ENCODE peak calls at places on chromosomes 12 and 14, in six cellular contexts. B is astrocyte, M is heart left ventricle, W is left ventricle myocardium inferior, P is neural progenitor cell, H is tibial nerve. N is an unnamed sample.

GRCh38 chr12:92270501-92270900 is 124.9 kb upstream of the BTG1 start:
- DNase-seq in B (no peak), W (no peak), H (no peak), P (no peak), M (no peak), N (no peak)

GRCh38 chr12:120468271-120468845 is 1.2 kb downstream of the SRSF9 start:
- DNase-seq in H (peak; percentile 12), P (peak; percentile 67), M (no peak), B (peak; percentile 51), W (no peak), N (peak; percentile 40)

GRCh38 chr12:49534806-49535278 is 4.0 kb upstream of the KCNH3 start:
- DNase-seq in W (no peak), P (no peak), M (no peak), B (no peak), H (no peak), N (no peak)

GRCh38 chr12:116698131-116698495 is 39.8 kb downstream of the SPRING1 start:
- DNase-seq in M (no peak), B (no peak), H (no peak), P (no peak), W (no peak), N (no peak)

GRCh38 chr12:62865090-62865489 is 69.9 kb downstream of the PPM1H start:
- DNase-seq in P (no peak), B (peak; percentile 3), M (no peak), W (no peak), H (no peak), N (no peak)

GRCh38 chr12:75754698-75755097 is 243.3 kb upstream of the KRR1 start:
- DNase-seq in M (no peak), B (peak; percentile 56), H (no peak), W (no peak), P (no peak), N (no peak)

GRCh38 chr14:103532216-103533136 is 3.5 kb downstream of the TRMT61A start:
- DNase-seq in P (no peak), B (no peak), W (no peak), H (no peak), M (no peak), N (no peak)

GRCh38 chr14:105999361-106000028 is 473.1 kb downstream of the TMEM121 start:
- DNase-seq in P (peak; percentile 10), B (no peak), W (peak; percentile 40), H (no peak), M (peak; percentile 86), N (no peak)

GRCh38 chr12:92061061-92061460 is 84.6 kb downstream of the BTG1 start:
- DNase-seq in B (no peak), M (no peak), P (no peak), W (no peak), H (no peak), N (no peak)

GRCh38 chr14:99671230-99672224 is 12.6 kb upstream of the CYP46A1 start:
- DNase-seq in H (no peak), B (no peak), P (peak; percentile 94), W (no peak), M (no peak), N (peak; percentile 40)

GRCh38 chr14:35366048-35366428 is 38.5 kb downstream of the NFKBIA start:
- DNase-seq in H (no peak), W (no peak), B (peak; percentile 56), P (no peak), M (no peak), N (no peak)

GRCh38 chr12:106214576-106214975 is 33.2 kb downstream of the CKAP4 start:
- DNase-seq in B (no peak), M (no peak), P (no peak), H (no peak), W (no peak), N (no peak)

GRCh38 chr12:52506858-52507715 is 13.1 kb downstream of the KRT5 start:
- DNase-seq in B (peak; percentile 85), H (no peak), P (peak; percentile 63), M (no peak), W (no peak), N (no peak)

GRCh38 chr14:74080820-74081460 is 3.3 kb downstream of the ALDH6A1 start:
- DNase-seq in M (no peak), P (no peak), H (no peak), B (no peak), W (no peak), N (no peak)

GRCh38 chr14:52112336-52113018 is 43.6 kb upstream of the NID2 start:
- DNase-seq in W (no peak), P (no peak), M (no peak), H (no peak), B (peak; percentile 62), N (no peak)

GRCh38 chr12:94832780-94833760 is 170.4 kb downstream of the NDUFA12 start:
- DNase-seq in B (peak; percentile 26), M (no peak), H (peak; percentile 40), P (peak; percentile 78), W (no peak), N (peak; percentile 80)

GRCh38 chr14:38762436-38762835 is 340.6 kb downstream of the SEC23A start:
- DNase-seq in H (no peak), P (no peak), W (no peak), M (no peak), B (peak; percentile 27), N (no peak)

GRCh38 chr14:77271113-77271710 is at the start of gene NGB:
- DNase-seq in B (no peak), H (no peak), W (no peak), P (peak; percentile 56), M (no peak), N (no peak)

GRCh38 chr12:843609-844008 is 91.2 kb downstream of the WNK1 start:
- DNase-seq in B (peak; percentile 4), M (no peak), P (no peak), W (no peak), H (no peak), N (peak; percentile 84)

GRCh38 chr12:119673634-119674033 is 5.7 kb downstream of the PRKAB1 start:
- DNase-seq in M (no peak), B (no peak), W (peak; percentile 38), H (no peak), P (no peak), N (no peak)

GRCh38 chr14:40393143-40393542 is 960.9 kb upstream of the FBXO33 start:
- DNase-seq in H (no peak), P (no peak), M (no peak), B (no peak), W (no peak), N (no peak)

GRCh38 chr14:66444271-66444987 is 41.7 kb upstream of the CCDC196 start:
- DNase-seq in P (no peak), B (no peak), W (no peak), M (no peak), H (no peak), N (no peak)

GRCh38 chr14:83607682-83608081 is 1922.3 kb upstream of the FLRT2 start:
- DNase-seq in H (no peak), M (no peak), P (no peak), B (no peak), W (no peak), N (no peak)

GRCh38 chr12:116559080-116559329 is 176 bp upstream of the MAP1LC3B2 start:
- DNase-seq in W (no peak), P (no peak), B (no peak), H (no peak), M (no peak), N (no peak)

GRCh38 chr14:43369710-43370109 is 1137.4 kb downstream of the FSCB start:
- DNase-seq in M (no peak), H (no peak), P (no peak), B (no peak), W (no peak), N (no peak)

GRCh38 chr12:70982991-70983390 is 62.5 kb upstream of the PTPRR start:
- DNase-seq in B (peak; percentile 83), P (peak; percentile 4), M (no peak), H (no peak), W (no peak), N (no peak)

GRCh38 chr12:119179335-119180021 is 747 bp downstream of the HSPB8 start:
- DNase-seq in W (no peak), M (peak; percentile 67), P (peak; percentile 47), H (peak; percentile 35), B (peak; percentile 74), N (no peak)

GRCh38 chr14:37599527-37600368 is 4.3 kb downstream of the TTC6 start:
- DNase-seq in W (no peak), B (no peak), P (peak; percentile 74), M (peak; percentile 43), H (no peak), N (peak; percentile 67)

GRCh38 chr12:92566448-92567040 is 136.2 kb upstream of the PLEKHG7 start:
- DNase-seq in H (no peak), M (no peak), B (no peak), P (no peak), W (no peak), N (no peak)

DNA sequence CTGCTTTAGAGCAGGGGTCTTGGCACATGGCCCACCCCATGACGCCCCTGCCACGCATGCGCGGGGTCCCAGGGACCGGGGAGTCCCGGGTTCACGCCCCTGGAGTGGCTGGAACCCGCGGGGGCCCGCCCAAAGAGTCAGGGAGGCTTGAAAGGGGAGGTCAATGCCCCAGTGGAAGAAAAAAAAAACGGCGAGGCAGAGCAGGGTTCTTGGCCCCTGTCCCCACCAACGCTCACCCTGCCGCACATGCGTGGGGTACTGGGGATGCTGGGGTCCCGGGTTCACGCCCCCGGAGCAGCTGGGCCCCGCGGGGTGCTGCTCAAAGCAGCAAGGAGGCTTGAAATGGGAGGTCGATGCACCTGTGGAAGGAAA is 319.1 kb downstream of the ALG10 start:
- DNase-seq in B (no peak), W (no peak), M (no peak), H (no peak), P (no peak), N (no peak)
- H3K9me3 ChIP-seq in B (no peaks in the 10 kb centered on the region), W (peaks cover 3% of the 10 kb centered on the region), M (no peaks in the 10 kb centered on the region), H (no peaks in the 10 kb centered on the region), P (no peaks in the 10 kb centered on the region), N (no peaks in the 10 kb centered on the region)

DNA sequence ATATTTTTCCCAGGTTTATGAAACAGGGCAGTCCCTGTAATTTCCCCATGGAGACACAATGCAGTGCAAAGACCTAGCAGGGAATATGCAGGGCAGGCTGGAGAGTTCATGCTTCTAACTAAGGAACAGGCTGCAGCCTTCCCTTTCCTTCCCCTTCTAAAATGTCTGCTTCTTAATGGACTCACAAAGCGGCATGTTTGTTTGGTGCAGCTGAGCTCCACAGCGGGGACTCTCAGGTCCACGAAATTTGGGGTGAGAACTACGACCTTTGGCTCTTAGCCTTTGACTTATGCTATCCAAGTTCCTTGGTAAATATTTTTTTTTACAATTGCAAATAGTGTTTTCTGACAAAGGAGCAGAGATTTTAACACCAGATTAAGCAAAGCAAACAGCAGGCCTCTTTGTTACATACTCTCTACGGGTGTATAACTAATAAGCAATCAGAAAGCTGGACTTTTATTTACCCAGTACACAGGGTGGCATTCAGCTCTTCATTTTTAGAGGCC is 323.6 kb downstream of the ZFP36L1 start:
- DNase-seq in H (no peak), W (no peak), P (no peak), M (no peak), B (no peak), N (no peak)
- H3K4me1 ChIP-seq in H (no peaks in the 10 kb centered on the region), W (peaks cover 13% of the 10 kb centered on the region), P (peaks cover 64% of the 10 kb centered on the region), M (peaks cover 11% of the 10 kb centered on the region), B (peaks cover 31% of the 10 kb centered on the region), N (peaks cover 8% of the 10 kb centered on the region)

DNA sequence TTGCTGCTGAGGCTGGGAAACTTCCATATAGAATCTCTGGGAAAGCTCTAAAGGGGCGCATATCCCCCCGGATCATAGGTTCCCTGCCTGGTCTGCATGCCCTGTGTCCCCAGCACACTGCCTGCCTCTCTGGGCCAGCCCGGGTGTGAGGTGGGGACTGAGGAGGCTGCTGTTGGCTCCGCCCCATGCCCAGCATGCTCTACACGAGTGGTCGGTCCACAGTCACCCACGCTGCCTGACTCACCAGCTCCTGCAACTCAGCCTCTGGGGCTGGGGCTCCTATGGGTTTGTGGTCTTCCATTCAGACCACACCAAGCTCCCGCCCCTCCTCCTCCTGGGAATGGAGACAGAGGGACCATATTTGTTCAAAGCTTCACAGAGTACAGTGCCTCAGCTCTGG is 88.5 kb upstream of the ANO2 start:
- DNase-seq in P (no peak), B (peak; percentile 12), M (no peak), W (no peak), H (no peak), N (no peak)
- H3K36me3 ChIP-seq in P (no peaks in the 10 kb centered on the region), B (no peaks in the 10 kb centered on the region), M (peaks cover 44% of the 10 kb centered on the region), W (peaks cover 56% of the 10 kb centered on the region), H (no peaks in the 10 kb centered on the region), N (no peaks in the 10 kb centered on the region)

GRCh38 chr12:34333337-34333736 is 311.0 kb downstream of the ALG10 start:
- DNase-seq in M (no peak), W (no peak), P (no peak), B (no peak), H (no peak), N (no peak)
- H3K9me3 ChIP-seq in M (no peaks in the 10 kb centered on the region), W (peaks cover 3% of the 10 kb centered on the region), P (peaks cover 7% of the 10 kb centered on the region), B (peaks cover 4% of the 10 kb centered on the region), H (no peaks in the 10 kb centered on the region), N (no peaks in the 10 kb centered on the region)

N was measured in HAP-1.